ENCODE peak calls at places on chromosome 21, in four cellular contexts. Q is heart left ventricle, U is esophagus squamous epithelium, C is suprapubic skin. R is an unnamed sample. For H3K4me1 and H3K36me3, the result is how much of the 10 kb centered on the place peaks cover.

GRCh38 chr21:19993186-19993711 is 1005.0 kb upstream of the NCAM2 start:
- DNase-seq in Q (no peak), U (no peak), C (no peak), R (no peak)

GRCh38 chr21:36891692-36892091 is 74.8 kb downstream of the HLCS start:
- DNase-seq in Q (no peak), U (no peak), C (no peak), R (no peak)

GRCh38 chr21:16455526-16455925 is 725.7 kb downstream of the USP25 start:
- DNase-seq in Q (no peak), U (no peak), C (no peak), R (no peak)

GRCh38 chr21:31730687-31731111 is 1.2 kb downstream of the SCAF4 start:
- DNase-seq in Q (no peak), U (no peak), C (no peak), R (no peak)

GRCh38 chr21:16517380-16517779 is 787.6 kb downstream of the USP25 start:
- DNase-seq in Q (no peak), U (no peak), C (no peak), R (no peak)

GRCh38 chr21:41217656-41218380 is 49.9 kb downstream of the BACE2 start:
- DNase-seq in Q (peak), U (no peak), C (no peak), R (peak)

GRCh38 chr21:36989699-36990507 is 16.6 kb upstream of the RIPPLY3 start:
- DNase-seq in Q (peak), U (peak), C (peak), R (peak)

GRCh38 chr21:14013056-14013603 is 197.6 kb downstream of the LIPI start:
- DNase-seq in Q (no peak), U (no peak), C (no peak), R (peak)

GRCh38 chr21:21324297-21324696 is 326.1 kb downstream of the NCAM2 start:
- DNase-seq in Q (no peak), U (no peak), C (no peak), R (no peak)

GRCh38 chr21:18917602-18918001 is 514.0 kb upstream of the TMPRSS15 start:
- DNase-seq in Q (no peak), U (no peak), C (no peak), R (no peak)

GRCh38 chr21:35711213-35711612 is 349.1 kb downstream of the SETD4 start:
- DNase-seq in Q (no peak), U (no peak), C (no peak), R (no peak)

GRCh38 chr21:32137266-32137665 is 141.6 kb downstream of the MIS18A start:
- DNase-seq in Q (no peak), U (no peak), C (no peak), R (no peak)

GRCh38 chr21:41120997-41121396 is 47.0 kb upstream of the BACE2 start:
- DNase-seq in Q (no peak), U (no peak), C (no peak), R (no peak)

DNA sequence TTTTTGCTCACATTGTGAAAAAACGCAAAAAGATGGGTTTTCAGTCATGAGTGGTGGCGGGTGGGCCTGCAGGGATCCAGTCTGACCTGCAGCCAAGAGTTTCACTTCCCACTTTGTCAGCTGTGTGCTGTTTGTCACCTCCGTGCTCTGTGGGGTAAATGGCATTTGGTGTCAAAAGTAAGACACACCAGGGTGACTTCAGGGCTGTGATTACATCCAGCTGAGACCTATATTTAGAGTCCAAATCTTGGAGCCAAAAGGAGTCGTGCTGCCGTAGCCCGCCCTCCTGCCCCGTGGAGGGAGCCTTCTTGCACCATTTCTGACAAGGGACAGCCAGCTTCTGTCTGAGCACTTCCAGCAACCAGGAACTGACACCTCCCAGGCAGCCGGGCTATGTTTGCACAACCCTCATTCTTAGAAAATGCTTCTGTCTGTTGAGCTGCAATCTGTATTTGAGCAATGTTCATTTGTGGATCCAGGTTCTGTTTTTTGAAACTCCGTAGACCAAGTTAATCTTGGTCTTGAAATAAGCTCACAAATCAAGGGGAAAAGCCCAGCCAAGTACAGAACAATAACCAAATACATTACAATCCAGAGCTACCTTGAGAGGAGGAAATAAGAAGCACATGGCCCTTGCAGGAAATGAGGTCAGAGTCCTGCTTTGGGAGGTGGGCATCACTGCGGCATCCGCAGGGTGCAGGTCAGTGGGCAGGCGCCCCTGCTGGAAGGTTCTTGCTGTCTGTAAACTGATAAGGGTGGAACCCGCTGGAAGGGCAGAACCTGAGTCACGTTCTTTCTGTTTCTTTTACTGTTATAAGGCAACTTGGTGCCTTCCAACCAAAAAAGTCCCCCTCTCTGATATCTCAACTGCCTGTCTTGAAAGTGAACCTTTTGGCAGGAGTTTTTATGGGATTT is 14.4 kb downstream of the ABCG1 start:
- DNase-seq in Q (peak), U (no peak), C (peak), R (peak)
- H3K4me1 ChIP-seq in Q (half or more), U (under half), C (half or more), R (half or more)

GRCh38 chr21:43854773-43855633 is 10.0 kb upstream of the AGPAT3 start:
- DNase-seq in Q (peak), U (no peak), C (no peak), R (no peak)
- TF ChIP-seq POLR2A in Q (no peak), U (no peak), C (no peak), R (no peak)

DNA sequence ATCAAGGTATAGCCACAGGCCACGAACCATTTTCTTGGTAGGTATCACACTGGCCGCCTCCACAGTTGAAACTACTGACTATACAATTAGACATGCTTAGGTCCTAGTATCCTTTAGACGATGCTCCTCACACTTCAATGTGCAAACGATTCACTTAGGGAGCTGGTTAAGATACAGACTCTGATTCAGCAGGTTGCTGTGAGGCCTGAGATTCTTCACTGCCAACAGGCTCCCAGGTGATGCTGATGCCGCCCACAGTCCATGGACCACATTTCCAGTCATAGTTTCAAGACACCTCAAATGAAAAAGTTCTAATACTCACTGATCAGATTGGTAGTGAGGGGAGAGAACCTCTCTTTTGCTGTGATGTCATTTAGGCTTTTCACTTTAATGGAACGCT is 6.8 kb downstream of the ATP5PO start:
- DNase-seq in Q (no peak), U (no peak), C (no peak), R (no peak)
- H3K36me3 ChIP-seq in Q (half or more), U (half or more), C (half or more), R (half or more)

GRCh38 chr21:15050588-15051377 is 14.0 kb downstream of the NRIP1 start:
- DNase-seq in Q (no peak), U (no peak), C (no peak), R (no peak)
- H3K4me1 ChIP-seq in Q (half or more), U (under half), C (under half), R (under half)

GRCh38 chr21:27827972-27828371 is 861.1 kb upstream of the ADAMTS5 start:
- DNase-seq in Q (no peak), U (no peak), C (no peak), R (no peak)
- TF ChIP-seq POLR2A in Q (no peak), U (no peak), C (no peak), R (no peak)

GRCh38 chr21:38818336-38818723 is 12.6 kb downstream of the ETS2 start:
- DNase-seq in Q (no peak), U (no peak), C (no peak), R (no peak)
- H3K36me3 ChIP-seq in Q (half or more), U (half or more), C (half or more), R (half or more)

GRCh38 chr21:29649370-29649963 is 290.3 kb downstream of the GRIK1 start:
- DNase-seq in Q (no peak), U (no peak), C (no peak), R (peak)
- H3K4me1 ChIP-seq in Q (under half), U (under half), C (under half), R (under half)

GRCh38 chr21:25569711-25570110 is 37.6 kb downstream of the MRPL39 start:
- DNase-seq in Q (no peak), U (no peak), C (no peak), R (no peak)

GRCh38 chr21:25572895-25573310 is 34.4 kb downstream of the MRPL39 start:
- DNase-seq in Q (no peak), U (no peak), C (no peak), R (no peak)

GRCh38 chr21:25577765-25578069 is 29.6 kb downstream of the MRPL39 start:
- DNase-seq in Q (no peak), U (no peak), C (no peak), R (no peak)

GRCh38 chr21:25571726-25572121 is 35.6 kb downstream of the MRPL39 start:
- DNase-seq in Q (no peak), U (no peak), C (no peak), R (no peak)

DNA sequence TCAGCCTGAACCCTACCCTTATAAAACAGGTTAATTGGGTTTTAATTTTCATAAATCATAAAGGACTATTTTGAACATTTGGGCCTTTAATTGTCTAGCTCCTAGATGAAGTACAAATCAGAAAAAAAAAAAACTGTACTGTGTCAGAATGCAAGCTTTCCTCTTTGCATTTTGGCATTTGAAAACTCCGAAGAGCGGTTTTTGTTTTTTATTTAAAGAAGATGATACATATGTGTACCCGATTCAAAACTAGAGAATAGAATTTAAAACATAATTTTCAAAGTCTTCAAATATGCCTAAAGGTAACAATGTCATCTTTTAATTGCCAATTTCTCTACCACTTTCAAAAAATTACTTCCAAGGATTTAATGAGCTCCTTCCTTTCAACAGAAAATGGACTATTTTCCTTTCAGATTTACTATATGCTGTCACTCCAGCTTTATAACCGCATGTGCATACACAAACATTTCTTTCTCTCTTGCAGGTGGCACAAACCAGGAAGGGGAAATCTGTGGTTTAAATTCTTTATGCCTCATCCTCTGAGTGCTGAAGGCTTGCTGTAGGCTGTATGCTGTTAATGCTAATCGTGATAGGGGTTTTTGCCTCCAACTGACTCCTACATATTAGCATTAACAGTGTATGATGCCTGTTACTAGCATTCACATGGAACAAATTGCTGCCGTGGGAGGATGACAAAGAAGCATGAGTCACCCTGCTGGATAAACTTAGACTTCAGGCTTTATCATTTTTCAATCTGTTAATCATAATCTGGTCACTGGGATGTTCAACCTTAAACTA is 33.7 kb downstream of the MRPL39 start:
- DNase-seq in Q (no peak), U (no peak), C (no peak), R (no peak)
- TF ChIP-seq POLR2A in Q (no peak), U (no peak), C (no peak), R (no peak)

DNA sequence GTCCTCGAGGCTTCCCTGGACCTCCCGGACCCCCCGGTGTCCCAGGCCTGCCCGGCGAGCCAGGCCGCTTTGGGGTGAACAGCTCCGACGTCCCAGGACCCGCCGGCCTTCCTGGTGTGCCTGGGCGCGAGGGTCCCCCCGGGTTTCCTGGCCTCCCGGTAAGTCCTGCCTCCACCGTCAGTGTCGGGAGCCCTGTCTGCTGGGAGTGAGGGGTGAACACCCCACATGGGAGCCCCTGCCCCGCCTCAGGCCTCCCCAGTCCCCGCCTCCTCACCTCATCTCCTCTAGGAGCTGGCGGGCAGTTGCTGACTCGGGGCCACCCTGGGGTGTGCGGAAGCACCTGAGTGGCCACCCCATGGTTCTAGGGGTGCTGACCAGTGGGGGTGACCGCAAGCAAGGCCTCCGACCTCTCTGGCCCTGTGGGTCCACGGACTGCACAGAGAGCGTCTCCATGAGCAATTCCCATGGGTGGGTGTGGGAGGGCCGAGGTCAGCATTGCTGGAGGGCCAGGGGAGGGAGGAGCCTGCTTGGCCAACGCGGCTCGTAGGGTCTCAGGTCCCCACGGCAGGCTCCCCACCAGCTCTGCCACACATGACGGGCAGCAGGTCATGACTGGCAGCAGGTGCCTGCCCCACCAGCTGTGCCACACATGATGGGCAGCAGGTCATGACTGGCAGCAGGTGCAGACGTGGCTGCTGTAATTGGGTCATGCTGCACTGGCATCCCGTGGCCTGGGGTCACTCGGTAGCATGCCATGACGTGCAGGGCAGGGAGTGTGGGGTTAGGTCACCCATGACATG is 61.3 kb downstream of the SLC19A1 start:
- DNase-seq in Q (no peak), U (no peak), C (no peak), R (peak)
- H3K36me3 ChIP-seq in Q (under half), U (half or more), C (half or more), R (under half)

GRCh38 chr21:43733060-43733459 is 14.1 kb downstream of the PDXK start:
- DNase-seq in Q (no peak), U (no peak), C (no peak), R (no peak)

GRCh38 chr21:43733529-43734071 is 14.7 kb downstream of the PDXK start:
- DNase-seq in Q (no peak), U (no peak), C (no peak), R (no peak)

GRCh38 chr21:43735236-43736091 is 16.5 kb downstream of the PDXK start:
- DNase-seq in Q (no peak), U (no peak), C (no peak), R (no peak)

GRCh38 chr21:43734830-43735229 is 15.9 kb downstream of the PDXK start:
- DNase-seq in Q (no peak), U (no peak), C (no peak), R (peak)

DNA sequence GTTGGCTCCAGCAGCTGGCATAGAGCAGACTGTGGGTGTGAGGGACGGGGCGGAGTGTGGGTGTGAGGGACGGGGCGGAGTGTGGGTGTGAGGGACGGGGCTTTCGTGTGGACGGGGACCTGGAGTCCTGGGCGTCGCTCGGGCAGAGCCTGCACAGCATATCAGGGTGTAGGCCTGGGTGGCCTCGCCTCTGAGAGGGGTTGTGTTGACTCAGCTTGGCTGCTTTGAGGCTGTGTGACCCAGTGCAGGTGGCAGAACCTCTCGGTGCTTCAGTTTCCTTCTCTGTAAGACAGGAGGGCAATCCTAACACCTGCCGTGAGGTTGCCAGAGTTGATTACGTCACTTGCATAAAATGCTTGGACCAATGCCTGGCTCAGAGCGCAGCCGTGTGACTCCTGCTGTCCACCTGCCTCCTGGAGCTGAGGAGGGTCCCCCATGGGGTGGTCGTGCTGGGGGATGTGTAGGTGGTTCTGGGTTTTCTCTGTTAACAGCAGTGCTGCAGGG is 15.3 kb downstream of the PDXK start:
- DNase-seq in Q (no peak), U (no peak), C (no peak), R (no peak)
- H3K4me1 ChIP-seq in Q (under half), U (under half), C (under half), R (under half)